ENCODE peak calls at places on chromosome 18, in five cellular contexts. R is NT2/D1, A is thyroid gland, Q is GM23338, W is SJSA1. J is an unnamed sample. For H3K27me3, the result is how much of the 10 kb centered on the place peaks cover.

GRCh38 chr18:66795011-66795410 is 191.1 kb upstream of the CDH19 start:
- DNase-seq in W (no peak), Q (no peak), A (no peak), R (no peak), J (no peak)

GRCh38 chr18:61551586-61551985 is 218.4 kb downstream of the CDH20 start:
- DNase-seq in Q (peak), W (peak), A (peak), R (peak), J (peak)

GRCh38 chr18:12011199-12011961 is 30.1 kb downstream of the IMPA2 start:
- DNase-seq in W (no peak), R (no peak), Q (no peak), A (no peak), J (no peak)

GRCh38 chr18:23719634-23720201 is 30.5 kb downstream of the LAMA3 start:
- DNase-seq in A (peak), R (peak), W (peak), Q (no peak), J (peak)

GRCh38 chr18:11091746-11092145 is 57.6 kb downstream of the PIEZO2 start:
- DNase-seq in W (no peak), A (no peak), R (no peak), Q (no peak), J (no peak)

GRCh38 chr18:49224130-49224529 is 236.3 kb downstream of the DYM start:
- DNase-seq in R (no peak), Q (no peak), W (no peak), A (no peak), J (no peak)

GRCh38 chr18:8044004-8044403 is 476.9 kb downstream of the PTPRM start:
- DNase-seq in A (no peak), Q (no peak), W (no peak), R (no peak), J (no peak)

GRCh38 chr18:37505321-37505720 is 60.3 kb downstream of the CELF4 start:
- DNase-seq in R (no peak), Q (no peak), W (no peak), A (no peak), J (no peak)

GRCh38 chr18:21269349-21269748 is 27.3 kb downstream of the GREB1L start:
- DNase-seq in R (no peak), W (no peak), A (no peak), Q (no peak), J (no peak)

GRCh38 chr18:67788784-67789545 is 272.4 kb upstream of the DSEL start:
- DNase-seq in A (no peak), Q (no peak), W (no peak), R (no peak), J (no peak)

GRCh38 chr18:31244737-31245432 is 73.1 kb upstream of the DSG1 start:
- DNase-seq in W (no peak), R (no peak), A (no peak), Q (no peak), J (no peak)

GRCh38 chr18:56511996-56512395 is 126.4 kb downstream of the TXNL1 start:
- DNase-seq in W (no peak), R (no peak), A (no peak), Q (no peak), J (no peak)

GRCh38 chr18:33871363-33872025 is 293.5 kb downstream of the ASXL3 start:
- DNase-seq in A (no peak), W (no peak), Q (no peak), R (no peak), J (no peak)

GRCh38 chr18:48126240-48126639 is 195.8 kb upstream of the SMAD2 start:
- DNase-seq in A (peak), R (no peak), Q (no peak), W (no peak), J (no peak)
- H3K27me3 ChIP-seq in A (under half), R (under half), Q (under half), W (under half), J (under half)

GRCh38 chr18:48136051-48136543 is 205.6 kb upstream of the SMAD2 start:
- DNase-seq in A (peak), R (no peak), Q (peak), W (no peak), J (no peak)
- H3K27me3 ChIP-seq in A (under half), R (under half), Q (half or more), W (half or more), J (half or more)

DNA sequence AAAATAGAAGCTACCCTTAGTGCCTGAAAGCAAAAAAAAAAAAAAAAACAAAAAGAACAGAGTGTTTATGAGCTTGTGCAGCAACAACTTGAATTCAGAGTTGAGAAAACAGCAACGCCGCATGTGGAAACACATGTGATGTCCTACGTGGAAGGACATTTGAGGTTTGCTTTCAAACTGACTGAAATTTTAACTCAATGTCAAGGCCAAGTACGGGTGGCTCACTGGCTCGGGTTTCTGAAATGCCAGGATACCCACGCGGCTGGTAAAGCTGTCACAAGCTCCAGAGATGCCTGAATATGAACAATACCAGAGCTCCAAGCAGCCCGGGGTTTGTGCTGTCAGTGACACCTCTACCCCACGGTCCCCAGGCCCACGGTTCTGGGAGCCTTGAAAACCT is 72.2 kb upstream of the THOC1 start:
- DNase-seq in W (no peak), Q (no peak), A (no peak), R (no peak), J (no peak)
- H3K27me3 ChIP-seq in W (under half), Q (under half), A (under half), R (under half), J (under half)

DNA sequence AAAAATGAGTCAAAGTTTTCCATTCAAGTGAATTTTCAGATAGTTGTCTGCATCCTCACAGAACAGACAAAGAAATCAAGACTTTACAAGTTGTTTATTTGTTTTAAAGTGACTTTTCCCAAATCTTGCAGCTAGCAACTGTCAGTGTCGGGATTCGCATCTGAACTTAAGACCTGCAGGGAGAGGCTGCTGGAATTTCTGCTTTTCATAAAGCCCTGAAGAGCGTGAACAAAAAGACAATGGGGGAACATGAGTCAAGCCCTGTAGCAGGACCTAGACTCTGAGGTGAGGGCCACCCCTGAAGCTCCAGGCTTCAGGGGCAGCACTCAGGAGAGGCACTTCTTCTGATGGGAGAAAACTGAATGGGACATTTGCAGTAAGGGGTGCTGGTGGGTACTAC is 108.2 kb upstream of the CTAGE1 start:
- DNase-seq in Q (no peak), A (no peak), W (peak), R (no peak), J (no peak)
- H3K27me3 ChIP-seq in Q (under half), A (under half), W (under half), R (under half), J (under half)